ENCODE peak calls at places on chromosome X, in nine cellular contexts. G is nephron progenitor cell; M is hippocampal formation; J is activated T-cell treated with anti-CD3 and anti-CD28 coated beads, Interleukin-2, amount 50 U/mL, for 72 hours; U is GM23338; S is SW480; O is iris pigment epithelial cell; X is T-cell; R is mucosa of descending colon. K is an unnamed sample.

GRCh38 chrX:132219343-132219768 is at the start of gene RAP2C:
- DNase-seq in U (peak), M (peak), S (peak), J (peak), X (peak), R (peak), G (peak), O (peak), K (peak)

GRCh38 chrX:20267924-20268701 is 1.4 kb upstream of the RPS6KA3 start:
- DNase-seq in J (peak), G (peak), R (peak), O (peak), S (no peak), M (no peak), X (peak), U (peak), K (peak)

GRCh38 chrX:21926527-21927278 is 13.8 kb upstream of the SMS start:
- DNase-seq in X (no peak), G (no peak), S (peak), M (no peak), J (no peak), U (peak), O (peak), R (no peak), K (no peak)

GRCh38 chrX:152817082-152817744 is 13.3 kb downstream of the CETN2 start:
- DNase-seq in U (peak), S (peak), M (peak), J (peak), X (no peak), G (peak), R (peak), O (peak), K (peak)

GRCh38 chrX:133516691-133517090 is 101.4 kb upstream of the GPC4 start:
- DNase-seq in R (no peak), J (no peak), M (no peak), U (no peak), G (no peak), X (no peak), O (no peak), S (no peak), K (no peak)

GRCh38 chrX:109347618-109348017 is 134.3 kb downstream of the GUCY2F start:
- DNase-seq in S (peak), X (no peak), U (peak), G (no peak), O (peak), J (no peak), M (no peak), R (no peak), K (no peak)

GRCh38 chrX:38346150-38346549 is 6.3 kb upstream of the OTC start:
- DNase-seq in G (no peak), X (no peak), U (no peak), M (no peak), J (no peak), S (no peak), O (no peak), R (no peak), K (no peak)

GRCh38 chrX:18895157-18895952 is 88.6 kb downstream of the PHKA2 start:
- DNase-seq in M (peak), J (no peak), U (no peak), G (no peak), X (no peak), R (no peak), O (peak), S (no peak), K (no peak)

GRCh38 chrX:14899607-14900006 is 26.4 kb downstream of the MOSPD2 start:
- DNase-seq in O (peak), G (no peak), R (no peak), S (peak), X (no peak), M (no peak), J (no peak), U (no peak), K (no peak)

GRCh38 chrX:17587352-17587751 is 149.9 kb upstream of the SCML1 start:
- DNase-seq in O (no peak), J (no peak), G (no peak), S (no peak), R (no peak), U (no peak), M (no peak), X (no peak), K (no peak)

GRCh38 chrX:115968436-115969252 is 201.9 kb upstream of the AGTR2 start:
- DNase-seq in R (peak), X (no peak), U (peak), G (peak), J (no peak), M (peak), S (peak), O (peak), K (peak)

GRCh38 chrX:22247169-22247568 is 25.5 kb upstream of the CBLL2 start:
- DNase-seq in G (no peak), M (no peak), X (no peak), U (no peak), J (no peak), S (no peak), O (peak), R (no peak), K (no peak)

GRCh38 chrX:40065291-40066046 is 32.3 kb downstream of the BCOR start:
- DNase-seq in G (no peak), O (no peak), X (no peak), R (no peak), U (no peak), S (no peak), J (peak), M (no peak), K (no peak)

GRCh38 chrX:134642394-134642793 is 15.9 kb downstream of the PLAC1 start:
- DNase-seq in S (no peak), M (no peak), O (no peak), J (no peak), X (no peak), R (no peak), G (no peak), U (no peak), K (no peak)

GRCh38 chrX:119756926-119757635 is 1.3 kb upstream of the SOWAHD start:
- DNase-seq in J (no peak), M (no peak), U (no peak), G (no peak), R (peak), S (no peak), X (no peak), O (no peak), K (no peak)

GRCh38 chrX:136767104-136767941 is 13.4 kb downstream of the ARHGEF6 start:
- DNase-seq in J (peak), U (peak), O (peak), R (peak), S (peak), M (peak), X (peak), G (peak), K (peak)

GRCh38 chrX:18983711-18984380 is at the start of gene PHKA2:
- DNase-seq in R (peak), M (no peak), J (peak), U (peak), S (peak), O (no peak), X (peak), G (no peak), K (peak)